ENCODE peak calls at places on chromosomes 6 and 20, in seven cellular contexts. J is choroid plexus epithelial cell, G is MM.1S, Q is PC-3, H is GM12865, Y is transverse colon, N is pancreas. E is an unnamed sample.
A peak's percentile ranks its signal among the peaks of the same experiment; 100 is the strongest.

GRCh38 chr6:8177721-8178120 is 75.4 kb upstream of the EEF1E1 start:
- DNase-seq in J (peak; percentile 25), G (no peak), Q (no peak), H (no peak), Y (no peak), N (no peak), E (no peak)

GRCh38 chr6:85490516-85491248 is 40.8 kb downstream of the NT5E start:
- DNase-seq in J (peak; percentile 50), G (no peak), Q (peak; percentile 77), H (no peak), Y (no peak), N (no peak), E (no peak)

GRCh38 chr6:104130343-104130742 is 729.4 kb downstream of the HACE1 start:
- DNase-seq in J (no peak), G (no peak), Q (no peak), H (no peak), Y (no peak), N (no peak), E (no peak)

GRCh38 chr6:27126815-27127537 is 120.5 kb upstream of the PRSS16 start:
- DNase-seq in J (peak; percentile 95), G (peak; percentile 88), Q (peak; percentile 95), H (peak; percentile 93), Y (peak; percentile 93), N (peak; percentile 74), E (peak; percentile 95)

GRCh38 chr6:157575436-157576145 is 194.6 kb downstream of the ZDHHC14 start:
- DNase-seq in J (no peak), G (no peak), Q (no peak), H (no peak), Y (no peak), N (no peak), E (peak; percentile 8)

GRCh38 chr6:150667977-150668716 is 68.5 kb downstream of the PLEKHG1 start:
- DNase-seq in J (peak; percentile 97), G (peak; percentile 25), Q (peak; percentile 69), H (peak; percentile 43), Y (peak; percentile 92), N (peak; percentile 79), E (peak; percentile 92)

GRCh38 chr20:54078296-54078695 is 7.9 kb upstream of the BCAS1 start:
- DNase-seq in J (no peak), G (peak; percentile 89), Q (no peak), H (peak; percentile 76), Y (no peak), N (no peak), E (no peak)

GRCh38 chr6:110566346-110567125 is 90.1 kb upstream of the SLC22A16 start:
- DNase-seq in J (no peak), G (no peak), Q (no peak), H (no peak), Y (peak; percentile 48), N (no peak), E (peak; percentile 76)

GRCh38 chr6:148218542-148219258 is 123.9 kb upstream of the SASH1 start:
- DNase-seq in J (no peak), G (no peak), Q (no peak), H (no peak), Y (no peak), N (no peak), E (no peak)

GRCh38 chr6:87029711-87030314 is 65.1 kb downstream of the CGA start:
- DNase-seq in J (peak; percentile 85), G (peak; percentile 51), Q (peak; percentile 53), H (peak; percentile 52), Y (no peak), N (no peak), E (no peak)

GRCh38 chr20:46006031-46006430 is 2.7 kb upstream of the MMP9 start:
- DNase-seq in J (no peak), G (no peak), Q (no peak), H (no peak), Y (no peak), N (no peak), E (no peak)

GRCh38 chr20:64041040-64041780 is 5.2 kb downstream of the C20orf204 start:
- DNase-seq in J (no peak), G (no peak), Q (no peak), H (no peak), Y (no peak), N (no peak), E (no peak)

GRCh38 chr6:4939241-4939640 is 64.6 kb downstream of the RPP40 start:
- DNase-seq in J (no peak), G (no peak), Q (no peak), H (no peak), Y (no peak), N (no peak), E (no peak)

GRCh38 chr6:33419580-33420492 is at the start of gene SYNGAP1:
- DNase-seq in J (peak; percentile 66), G (no peak), Q (no peak), H (no peak), Y (peak; percentile 58), N (no peak), E (no peak)

GRCh38 chr6:113857565-113858066 is 471 bp downstream of the MARCKS start:
- DNase-seq in J (peak; percentile 41), G (peak; percentile 24), Q (no peak), H (peak; percentile 37), Y (peak; percentile 29), N (peak; percentile 12), E (no peak)

GRCh38 chr6:41922154-41922553 is 855 bp downstream of the BYSL start:
- DNase-seq in J (peak; percentile 42), G (no peak), Q (no peak), H (no peak), Y (no peak), N (no peak), E (no peak)

GRCh38 chr6:4560225-4561077 is 215.8 kb upstream of the CDYL start:
- DNase-seq in J (no peak), G (no peak), Q (no peak), H (no peak), Y (no peak), N (no peak), E (no peak)

GRCh38 chr6:17705778-17706579 is 746 bp downstream of the NUP153 start:
- DNase-seq in J (peak; percentile 69), G (peak; percentile 91), Q (peak; percentile 65), H (peak; percentile 96), Y (peak; percentile 75), N (peak; percentile 57), E (peak; percentile 65)
- TF ChIP-seq CTCF in J (peak; percentile 11), G (peak; percentile 17), Q (peak; percentile 37), H (peak; percentile 11), Y (no peak), N (no peak), E (no peak)

GRCh38 chr6:26105109-26105730 is 18.0 kb downstream of the HFE start:
- DNase-seq in J (no peak), G (no peak), Q (no peak), H (no peak), Y (no peak), N (no peak), E (no peak)
- H3K4me3 ChIP-seq in J (no peak overlapping the region), G (no peak overlapping the region), Q (no peak overlapping the region), H (no peak overlapping the region), Y (no peak overlapping the region), N (no peak overlapping the region), E (no peak overlapping the region)

GRCh38 chr6:159217595-159218275 is 48.5 kb downstream of the FNDC1 start:
- DNase-seq in J (peak; percentile 55), G (no peak), Q (peak; percentile 33), H (peak; percentile 56), Y (no peak), N (peak; percentile 20), E (no peak)
- TF ChIP-seq CTCF in J (peak; percentile 52), G (no peak), Q (peak; percentile 50), H (peak; percentile 49), Y (no peak), N (peak; percentile 17), E (no peak)

GRCh38 chr6:112216699-112217551 is 37.4 kb downstream of the LAMA4 start:
- DNase-seq in J (peak; percentile 84), G (no peak), Q (peak; percentile 83), H (no peak), Y (no peak), N (no peak), E (no peak)

GRCh38 chr6:112218563-112218962 is 35.8 kb downstream of the LAMA4 start:
- DNase-seq in J (peak; percentile 44), G (no peak), Q (no peak), H (no peak), Y (no peak), N (no peak), E (no peak)

GRCh38 chr6:112215901-112216300 is 38.5 kb downstream of the LAMA4 start:
- DNase-seq in J (no peak), G (no peak), Q (no peak), H (no peak), Y (no peak), N (no peak), E (no peak)

GRCh38 chr6:112214749-112215269 is 39.6 kb downstream of the LAMA4 start:
- DNase-seq in J (peak; percentile 32), G (no peak), Q (peak; percentile 84), H (no peak), Y (no peak), N (no peak), E (no peak)
- H3K4me3 ChIP-seq in J (no peak overlapping the region), G (no peak overlapping the region), Q (peak overlapping the region; percentile 29), H (no peak overlapping the region), Y (no peak overlapping the region), N (no peak overlapping the region), E (no peak overlapping the region)

E was measured in colonic mucosa.